ENCODE peak calls at places on chromosomes 2 and 18, in nine cellular contexts. Z is activated CD8-positive, alpha-beta memory T cell treated with anti-CD3 and anti-CD28 coated beads for 48 hours; L is frontal cortex; J is HEK293T; G is EH; E is Daoy; M is activated CD4-positive, alpha-beta memory T cell treated with anti-CD3 and anti-CD28 coated beads for 36 hours; N is amniotic epithelial cell; P is fibroblast of the conjunctiva. V is an unnamed sample.

GRCh38 chr2:36432479-36432878 is 76.9 kb downstream of the CRIM1 start:
- DNase-seq in J (no peak), M (no peak), P (no peak), G (no peak), Z (no peak), L (no peak), E (no peak), N (no peak), V (no peak)

GRCh38 chr2:29108225-29108624 is 7.0 kb upstream of the CLIP4 start:
- DNase-seq in L (no peak), N (peak), Z (no peak), G (peak), J (no peak), M (no peak), P (peak), E (peak), V (no peak)

GRCh38 chr2:136919682-136920081 is 154.3 kb downstream of the THSD7B start:
- DNase-seq in L (no peak), Z (no peak), P (no peak), J (no peak), M (no peak), G (no peak), N (no peak), E (no peak), V (no peak)

GRCh38 chr2:181977661-181978350 is 7.8 kb upstream of the PPP1R1C start:
- DNase-seq in N (peak), E (peak), P (no peak), L (no peak), J (no peak), G (peak), Z (no peak), M (peak), V (no peak)

GRCh38 chr2:29460191-29460590 is 345.0 kb downstream of the CLIP4 start:
- DNase-seq in E (no peak), L (no peak), G (no peak), Z (no peak), J (no peak), N (no peak), P (no peak), M (no peak), V (no peak)

GRCh38 chr2:119243621-119244020 is 20.0 kb downstream of the STEAP3 start:
- DNase-seq in G (no peak), L (no peak), Z (no peak), J (no peak), N (no peak), M (no peak), P (no peak), E (no peak), V (no peak)

GRCh38 chr2:29583104-29583503 is 338.3 kb downstream of the ALK start:
- DNase-seq in J (no peak), N (peak), L (no peak), P (no peak), G (no peak), E (no peak), Z (no peak), M (no peak), V (no peak)

GRCh38 chr2:109516445-109517117 is 97.2 kb downstream of the SEPTIN10 start:
- DNase-seq in G (peak), L (no peak), P (peak), M (peak), E (peak), N (peak), J (peak), Z (no peak), V (no peak)

GRCh38 chr2:6454286-6454990 is 411.3 kb downstream of the CMPK2 start:
- DNase-seq in E (no peak), J (no peak), Z (no peak), G (no peak), N (no peak), L (no peak), P (no peak), M (no peak), V (no peak)

GRCh38 chr2:170815746-170816498 is 765 bp upstream of the GAD1 start:
- DNase-seq in G (peak), J (peak), Z (no peak), N (peak), P (no peak), L (peak), M (peak), E (peak), V (peak)

GRCh38 chr18:12703714-12704113 is 872 bp downstream of the PSMG2 start:
- DNase-seq in N (no peak), E (peak), L (no peak), G (peak), J (peak), Z (no peak), P (peak), M (peak), V (no peak)

GRCh38 chr2:102030855-102031527 is 39.2 kb downstream of the IL1R2 start:
- DNase-seq in M (no peak), Z (no peak), G (no peak), P (no peak), J (no peak), N (peak), L (no peak), E (no peak), V (no peak)

GRCh38 chr18:78542204-78542603 is 437.4 kb upstream of the SALL3 start:
- DNase-seq in N (no peak), L (peak), M (no peak), P (no peak), J (no peak), G (no peak), Z (no peak), E (peak), V (no peak)

GRCh38 chr18:74115046-74115445 is 32.6 kb downstream of the FBXO15 start:
- DNase-seq in L (no peak), P (no peak), G (peak), N (peak), M (no peak), Z (no peak), E (peak), J (no peak), V (no peak)

GRCh38 chr18:36176739-36177138 is 10.6 kb upstream of the MOCOS start:
- DNase-seq in L (no peak), M (no peak), P (no peak), N (no peak), G (peak), Z (no peak), J (no peak), E (peak), V (no peak)

GRCh38 chr18:2425426-2426317 is 145.6 kb downstream of the METTL4 start:
- DNase-seq in G (peak), N (peak), E (no peak), J (no peak), L (no peak), M (no peak), Z (no peak), P (peak), V (no peak)

GRCh38 chr2:10390369-10390801 is 57.7 kb downstream of the ODC1 start:
- DNase-seq in Z (no peak), P (no peak), L (no peak), M (peak), N (no peak), G (peak), E (no peak), J (no peak), V (no peak)

GRCh38 chr2:232204457-232204931 is 174.1 kb upstream of the ALPP start:
- DNase-seq in G (peak), E (no peak), L (no peak), Z (no peak), N (no peak), J (no peak), M (no peak), P (no peak), V (no peak)

V was measured in NCI-H2029.